ENCODE peak calls at places on chromosomes 12 and 14, in ten cellular contexts. K, A, N, X, C, S, B, V, R and L are unnamed samples.

GRCh38 chr12:91774471-91774921 is 371.1 kb downstream of the BTG1 start:
- DNase-seq in K (peak), A (no peak), N (peak), X (no peak), C (no peak), S (no peak), B (no peak), V (no peak), R (peak), L (no peak)

GRCh38 chr14:64807588-64807987 is 72.1 kb downstream of the SPTB start:
- DNase-seq in K (no peak), A (peak), N (no peak), X (no peak), C (no peak), S (no peak), B (no peak), V (no peak), R (no peak), L (no peak)

GRCh38 chr12:93539821-93540220 is 32.7 kb upstream of the SOCS2 start:
- DNase-seq in K (no peak), A (no peak), N (no peak), X (no peak), C (no peak), S (no peak), B (no peak), V (no peak), R (no peak), L (no peak)

GRCh38 chr12:120981407-120981921 is 3.1 kb downstream of the HNF1A start:
- DNase-seq in K (no peak), A (no peak), N (no peak), X (no peak), C (no peak), S (no peak), B (no peak), V (no peak), R (no peak), L (no peak)

GRCh38 chr14:74858022-74858421 is 17.9 kb downstream of the PROX2 start:
- DNase-seq in K (peak), A (no peak), N (no peak), X (no peak), C (no peak), S (no peak), B (no peak), V (no peak), R (peak), L (no peak)

GRCh38 chr14:93381644-93382043 is 34.7 kb downstream of the COX8C start:
- DNase-seq in K (no peak), A (no peak), N (no peak), X (no peak), C (peak), S (no peak), B (no peak), V (no peak), R (no peak), L (no peak)

GRCh38 chr12:44589697-44590096 is 286.4 kb downstream of the NELL2 start:
- DNase-seq in K (no peak), A (no peak), N (no peak), X (no peak), C (no peak), S (no peak), B (no peak), V (no peak), R (peak), L (no peak)

GRCh38 chr14:65940056-65940735 is 527.7 kb downstream of the FUT8 start:
- DNase-seq in K (no peak), A (peak), N (no peak), X (no peak), C (peak), S (no peak), B (no peak), V (no peak), R (no peak), L (no peak)

GRCh38 chr12:38934696-38935095 is 29.3 kb upstream of the CPNE8 start:
- DNase-seq in K (no peak), A (no peak), N (no peak), X (no peak), C (no peak), S (no peak), B (no peak), V (no peak), R (no peak), L (no peak)

GRCh38 chr14:98114122-98114895 is 1157.7 kb downstream of the BCL11B start:
- DNase-seq in K (no peak), A (no peak), N (peak), X (no peak), C (no peak), S (no peak), B (no peak), V (no peak), R (peak), L (no peak)

GRCh38 chr12:86931714-86932113 is 675.5 kb upstream of the MGAT4C start:
- DNase-seq in K (no peak), A (no peak), N (no peak), X (no peak), C (no peak), S (no peak), B (no peak), V (no peak), R (no peak), L (no peak)

GRCh38 chr14:95138876-95139275 is 18.5 kb downstream of the DICER1 start:
- DNase-seq in K (no peak), A (no peak), N (no peak), X (no peak), C (no peak), S (no peak), B (no peak), V (no peak), R (no peak), L (no peak)

GRCh38 chr12:41466762-41467270 is 278.7 kb downstream of the PDZRN4 start:
- DNase-seq in K (no peak), A (no peak), N (no peak), X (no peak), C (peak), S (peak), B (no peak), V (no peak), R (no peak), L (no peak)

GRCh38 chr14:54343276-54344121 is 53.3 kb upstream of the CDKN3 start:
- DNase-seq in K (no peak), A (peak), N (no peak), X (no peak), C (no peak), S (no peak), B (no peak), V (no peak), R (peak), L (no peak)

GRCh38 chr12:116920939-116921338 is 10.2 kb downstream of the FBXW8 start:
- DNase-seq in K (no peak), A (no peak), N (no peak), X (no peak), C (no peak), S (no peak), B (no peak), V (no peak), R (no peak), L (no peak)

GRCh38 chr12:49885663-49886461 is 17.8 kb downstream of the FAIM2 start:
- DNase-seq in K (no peak), A (no peak), N (no peak), X (no peak), C (no peak), S (no peak), B (no peak), V (no peak), R (no peak), L (no peak)

GRCh38 chr12:40158592-40159111 is 52.8 kb upstream of the SLC2A13 start:
- DNase-seq in K (no peak), A (no peak), N (no peak), X (no peak), C (no peak), S (no peak), B (no peak), V (no peak), R (no peak), L (no peak)

GRCh38 chr14:37061697-37062096 is 110.7 kb downstream of the SLC25A21 start:
- DNase-seq in K (no peak), A (no peak), N (no peak), X (no peak), C (no peak), S (no peak), B (no peak), V (no peak), R (peak), L (no peak)

GRCh38 chr12:89126712-89127111 is 225.6 kb downstream of the DUSP6 start:
- DNase-seq in K (no peak), A (no peak), N (peak), X (no peak), C (no peak), S (no peak), B (no peak), V (no peak), R (no peak), L (no peak)

GRCh38 chr12:79938843-79939242 is 3.9 kb upstream of the PPP1R12A start:
- DNase-seq in K (no peak), A (no peak), N (no peak), X (no peak), C (no peak), S (no peak), B (no peak), V (no peak), R (no peak), L (no peak)